ENCODE peak calls at places on chromosome 13, in ten cellular contexts. U is Peyer's patch, B is pancreas, D is mammary epithelial cell, P is astrocyte, E is PC-3, X is IMR-90, V is colonic mucosa, W is heart left ventricle, C is prostate gland. S is an unnamed sample.

GRCh38 chr13:80296638-80297037 is 44.3 kb downstream of the SPRY2 start:
- DNase-seq in U (no peak), B (no peak), D (no peak), P (no peak), E (no peak), X (no peak), V (no peak), W (no peak), C (no peak), S (no peak)

GRCh38 chr13:51793570-51794273 is 10.2 kb downstream of the DHRS12 start:
- DNase-seq in U (peak; percentile 72), B (no peak), D (peak; percentile 78), P (peak; percentile 88), E (peak; percentile 80), X (peak; percentile 91), V (no peak), W (no peak), C (no peak), S (no peak)

GRCh38 chr13:23534090-23534489 is 36.1 kb upstream of the TNFRSF19 start:
- DNase-seq in U (no peak), B (no peak), D (no peak), P (no peak), E (no peak), X (no peak), V (no peak), W (no peak), C (no peak), S (no peak)

GRCh38 chr13:23510979-23511735 is 59.1 kb upstream of the TNFRSF19 start:
- DNase-seq in U (no peak), B (no peak), D (peak; percentile 46), P (peak; percentile 65), E (peak; percentile 50), X (peak; percentile 75), V (no peak), W (peak; percentile 13), C (no peak), S (no peak)

GRCh38 chr13:100497394-100497793 is 91.2 kb downstream of the GGACT start:
- DNase-seq in U (no peak), B (no peak), D (no peak), P (peak; percentile 71), E (no peak), X (peak; percentile 73), V (no peak), W (no peak), C (no peak), S (no peak)

GRCh38 chr13:79451500-79451962 is 29.4 kb upstream of the NDFIP2 start:
- DNase-seq in U (peak; percentile 21), B (no peak), D (peak; percentile 93), P (peak; percentile 92), E (peak; percentile 62), X (peak; percentile 92), V (no peak), W (no peak), C (no peak), S (no peak)

GRCh38 chr13:98307744-98308524 is 130.9 kb upstream of the RNF113B start:
- DNase-seq in U (no peak), B (no peak), D (no peak), P (no peak), E (no peak), X (peak; percentile 88), V (no peak), W (peak; percentile 43), C (no peak), S (no peak)

GRCh38 chr13:111210488-111210887 is 95.4 kb downstream of the ARHGEF7 start:
- DNase-seq in U (no peak), B (no peak), D (no peak), P (peak; percentile 87), E (peak; percentile 29), X (peak; percentile 91), V (no peak), W (no peak), C (no peak), S (peak; percentile 68)

GRCh38 chr13:113059891-113060290 is 45.7 kb upstream of the F7 start:
- DNase-seq in U (no peak), B (peak; percentile 35), D (no peak), P (no peak), E (no peak), X (no peak), V (no peak), W (no peak), C (no peak), S (no peak)

GRCh38 chr13:113058988-113059850 is 46.4 kb upstream of the F7 start:
- DNase-seq in U (no peak), B (peak; percentile 33), D (no peak), P (no peak), E (no peak), X (no peak), V (no peak), W (no peak), C (no peak), S (no peak)

GRCh38 chr13:113057084-113057483 is 48.5 kb upstream of the F7 start:
- DNase-seq in U (no peak), B (peak; percentile 8), D (no peak), P (no peak), E (no peak), X (no peak), V (no peak), W (no peak), C (no peak), S (no peak)

GRCh38 chr13:113060557-113061270 is 44.9 kb upstream of the F7 start:
- DNase-seq in U (no peak), B (peak; percentile 45), D (no peak), P (no peak), E (no peak), X (no peak), V (no peak), W (no peak), C (no peak), S (no peak)

DNA sequence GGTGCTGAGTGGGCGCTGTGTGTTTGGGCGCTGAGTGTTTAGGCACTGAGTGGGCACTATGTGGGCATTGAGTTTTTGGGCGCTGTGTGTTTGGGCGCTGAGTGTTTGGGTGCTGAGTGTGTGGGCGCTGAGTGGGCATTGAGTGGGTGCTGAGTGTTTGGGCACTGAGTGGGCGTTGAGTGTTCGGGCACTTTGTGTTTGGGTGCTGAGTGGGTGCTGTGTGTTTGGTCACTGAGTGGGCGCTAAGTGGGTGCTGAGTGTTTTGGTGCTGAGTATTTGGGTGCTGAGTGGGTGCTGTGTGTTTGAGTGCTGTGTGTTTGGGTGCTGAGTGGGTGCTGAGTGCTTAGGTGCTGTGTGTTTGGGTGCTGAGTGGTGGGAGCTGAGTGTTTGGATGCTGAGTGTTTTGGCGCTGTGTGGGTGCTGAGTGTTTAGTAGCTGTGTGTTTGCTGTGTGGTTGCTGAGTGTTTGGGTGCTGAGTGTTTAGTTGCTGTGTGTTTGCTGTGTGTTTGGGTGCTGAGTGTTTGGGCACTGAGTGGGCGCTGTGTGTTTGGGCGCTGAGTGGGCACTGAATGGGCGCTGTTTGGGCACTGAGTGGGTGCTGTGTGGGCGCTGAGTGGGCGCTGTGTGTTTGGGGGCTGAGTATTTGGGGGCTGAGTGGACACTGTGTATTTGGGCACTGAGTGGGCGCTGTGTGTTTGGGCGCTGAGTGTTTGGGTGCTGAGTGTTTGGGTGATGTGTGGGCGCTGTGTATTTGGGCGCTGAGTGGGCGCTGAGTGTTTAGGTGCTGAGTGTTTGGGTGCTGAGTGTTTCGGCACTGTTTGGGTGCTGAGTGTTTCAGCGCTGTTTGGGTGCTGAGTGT is 47.2 kb upstream of the F7 start:
- DNase-seq in U (no peak), B (peak; percentile 7), D (no peak), P (no peak), E (no peak), X (no peak), V (no peak), W (no peak), C (no peak), S (no peak)
- H3K4me1 ChIP-seq in U (no peaks in the 10 kb centered on the region), B (no peaks in the 10 kb centered on the region), D (no peaks in the 10 kb centered on the region), P (no peaks in the 10 kb centered on the region), E (peaks cover 3% of the 10 kb centered on the region), X (no peaks in the 10 kb centered on the region), V (no peaks in the 10 kb centered on the region), W (no peaks in the 10 kb centered on the region), C (no peaks in the 10 kb centered on the region), S (no peaks in the 10 kb centered on the region)

GRCh38 chr13:35793823-35794222 is 317.3 kb upstream of the MAB21L1 start:
- DNase-seq in U (no peak), B (no peak), D (no peak), P (no peak), E (no peak), X (no peak), V (no peak), W (no peak), C (no peak), S (no peak)
- H3K27ac ChIP-seq in U (no peak overlapping the region), B (no peak overlapping the region), D (no peak overlapping the region), P (no peak overlapping the region), E (no peak overlapping the region), X (no peak overlapping the region), V (no peak overlapping the region), W (no peak overlapping the region), C (no peak overlapping the region), S (no peak overlapping the region)

GRCh38 chr13:113837554-113838355 is 26.1 kb downstream of the GAS6 start:
- DNase-seq in U (peak; percentile 52), B (peak; percentile 95), D (peak; percentile 98), P (peak; percentile 98), E (peak; percentile 84), X (peak; percentile 98), V (peak; percentile 86), W (peak; percentile 93), C (peak; percentile 95), S (peak; percentile 84)

GRCh38 chr13:113836917-113837553 is 26.8 kb downstream of the GAS6 start:
- DNase-seq in U (no peak), B (peak; percentile 82), D (peak; percentile 95), P (peak; percentile 87), E (peak; percentile 31), X (peak; percentile 85), V (peak; percentile 53), W (peak; percentile 79), C (peak; percentile 84), S (no peak)

GRCh38 chr13:113833111-113833830 is 30.6 kb downstream of the GAS6 start:
- DNase-seq in U (no peak), B (peak; percentile 60), D (no peak), P (no peak), E (no peak), X (no peak), V (no peak), W (no peak), C (no peak), S (no peak)

GRCh38 chr13:113834496-113835200 is 29.2 kb downstream of the GAS6 start:
- DNase-seq in U (no peak), B (peak; percentile 75), D (no peak), P (no peak), E (no peak), X (no peak), V (no peak), W (no peak), C (no peak), S (no peak)

GRCh38 chr13:113835461-113836274 is 28.2 kb downstream of the GAS6 start:
- DNase-seq in U (no peak), B (peak; percentile 63), D (no peak), P (peak; percentile 55), E (peak; percentile 36), X (peak; percentile 79), V (no peak), W (no peak), C (no peak), S (no peak)
- TF ChIP-seq CTCF in U (no peak), B (no peak), D (no peak), P (no peak), E (no peak), X (no peak), V (no peak), W (no peak), C (no peak), S (no peak)

GRCh38 chr13:48505597-48506091 is 27.2 kb downstream of the RCBTB2 start:
- DNase-seq in U (peak; percentile 76), B (no peak), D (peak; percentile 51), P (no peak), E (no peak), X (peak; percentile 71), V (no peak), W (peak; percentile 69), C (peak; percentile 46), S (no peak)

GRCh38 chr13:48506092-48506701 is 26.7 kb downstream of the RCBTB2 start:
- DNase-seq in U (no peak), B (no peak), D (peak; percentile 4), P (no peak), E (no peak), X (no peak), V (no peak), W (no peak), C (peak; percentile 46), S (no peak)

GRCh38 chr13:48507024-48507423 is 25.9 kb downstream of the RCBTB2 start:
- DNase-seq in U (no peak), B (no peak), D (peak; percentile 79), P (no peak), E (no peak), X (no peak), V (no peak), W (no peak), C (peak; percentile 64), S (no peak)

GRCh38 chr13:48502601-48503319 is 30.1 kb downstream of the RCBTB2 start:
- DNase-seq in U (no peak), B (no peak), D (no peak), P (no peak), E (no peak), X (no peak), V (no peak), W (no peak), C (no peak), S (no peak)

DNA sequence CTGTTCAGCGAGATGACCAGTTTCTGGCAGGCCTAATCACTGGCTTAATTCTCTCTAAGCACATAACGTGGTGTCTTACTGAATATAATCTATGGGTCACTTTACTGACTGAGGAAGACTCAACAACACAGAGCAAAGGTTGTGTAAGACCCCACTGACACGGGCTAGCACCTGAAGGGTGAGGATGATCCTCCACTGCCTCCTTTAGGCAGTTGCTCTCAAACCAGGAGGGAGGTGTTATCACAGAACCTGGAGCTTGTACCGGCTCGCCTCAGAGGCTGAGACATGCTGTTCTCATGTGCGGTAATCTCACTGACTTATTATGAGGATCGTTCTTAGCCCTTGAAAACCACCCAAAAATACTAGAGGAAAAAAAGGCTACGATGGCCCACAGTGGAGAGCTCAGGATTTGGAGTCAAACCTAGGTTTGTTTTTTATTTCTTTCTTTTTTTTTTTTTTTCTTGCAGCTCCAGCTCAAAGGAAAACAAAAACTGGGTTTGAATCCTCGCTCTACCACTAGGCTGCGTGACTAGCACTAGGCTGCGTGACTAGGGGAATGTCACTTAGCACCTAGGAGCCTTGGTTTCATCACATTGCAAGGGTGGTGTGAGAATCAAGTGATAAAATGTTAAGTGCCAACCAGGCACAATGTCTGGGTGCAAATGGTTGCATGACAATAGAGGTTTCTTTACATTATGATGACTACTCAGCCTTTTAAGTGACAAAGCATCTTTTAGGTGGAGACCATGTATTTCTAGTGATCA is 28.1 kb downstream of the RCBTB2 start:
- DNase-seq in U (no peak), B (no peak), D (peak; percentile 42), P (no peak), E (no peak), X (no peak), V (no peak), W (no peak), C (peak; percentile 36), S (no peak)
- H3K4me1 ChIP-seq in U (peaks cover 10% of the 10 kb centered on the region), B (peaks cover 4% of the 10 kb centered on the region), D (peaks cover 57% of the 10 kb centered on the region), P (peaks cover 3% of the 10 kb centered on the region), E (peaks cover 15% of the 10 kb centered on the region), X (peaks cover 9% of the 10 kb centered on the region), V (no peaks in the 10 kb centered on the region), W (peaks cover 10% of the 10 kb centered on the region), C (no peaks in the 10 kb centered on the region), S (no peaks in the 10 kb centered on the region)

S was measured in lung.